ENCODE peak calls at places on chromosomes 2 and 18, in six cellular contexts. I is K562, P is HCT116, X is HepG2, F is GM12878, J is H1. A is an unnamed sample.

GRCh38 chr2:179578171-179578916 is 283.1 kb downstream of the ZNF385B start:
- DNase-seq in I (no peak), P (no peak), X (no peak), F (no peak), J (no peak), A (no peak)

GRCh38 chr2:78035804-78036203 is 513.6 kb upstream of the LRRTM4 start:
- DNase-seq in I (no peak), P (no peak), X (no peak), F (no peak), J (no peak), A (no peak)

GRCh38 chr2:231425811-231426703 is 30.5 kb downstream of the B3GNT7 start:
- DNase-seq in I (no peak), P (no peak), X (no peak), F (no peak), J (peak; percentile 47), A (no peak)

GRCh38 chr2:100832885-100833284 is 12.9 kb downstream of the NPAS2 start:
- DNase-seq in I (no peak), P (no peak), X (no peak), F (no peak), J (no peak), A (no peak)

GRCh38 chr2:28750316-28751101 is 1.1 kb upstream of the PPP1CB start:
- DNase-seq in I (peak; percentile 23), P (no peak), X (no peak), F (no peak), J (no peak), A (no peak)

GRCh38 chr2:217162533-217162932 is 302.7 kb upstream of the TNP1 start:
- DNase-seq in I (peak; percentile 13), P (peak; percentile 43), X (peak; percentile 52), F (no peak), J (no peak), A (no peak)

GRCh38 chr2:134985061-134985460 is 62.2 kb downstream of the MAP3K19 start:
- DNase-seq in I (no peak), P (no peak), X (no peak), F (no peak), J (no peak), A (no peak)

GRCh38 chr2:85273732-85274731 is 53.8 kb downstream of the TGOLN2 start:
- DNase-seq in I (no peak), P (no peak), X (peak; percentile 62), F (no peak), J (no peak), A (no peak)

GRCh38 chr2:112680666-112681101 is 34.9 kb downstream of the SLC20A1 start:
- DNase-seq in I (no peak), P (no peak), X (no peak), F (no peak), J (no peak), A (no peak)

GRCh38 chr2:122032264-122032645 is 276.8 kb downstream of the TSN start:
- DNase-seq in I (no peak), P (no peak), X (no peak), F (no peak), J (no peak), A (no peak)

GRCh38 chr2:230794472-230794871 is 70.3 kb upstream of the ITM2C start:
- DNase-seq in I (no peak), P (no peak), X (no peak), F (no peak), J (no peak), A (peak; percentile 21)

GRCh38 chr2:85727798-85728197 is 26.0 kb upstream of the ATOH8 start:
- DNase-seq in I (no peak), P (no peak), X (no peak), F (no peak), J (no peak), A (no peak)

GRCh38 chr18:33828949-33829348 is 250.9 kb downstream of the ASXL3 start:
- DNase-seq in I (no peak), P (no peak), X (no peak), F (no peak), J (no peak), A (no peak)

GRCh38 chr18:35369126-35369525 is 8.0 kb downstream of the ZNF396 start:
- DNase-seq in I (no peak), P (no peak), X (no peak), F (no peak), J (no peak), A (no peak)

GRCh38 chr2:200039847-200040246 is 84.5 kb downstream of the MAIP1 start:
- DNase-seq in I (no peak), P (no peak), X (no peak), F (no peak), J (no peak), A (no peak)

GRCh38 chr2:172226244-172227061 is 123.8 kb upstream of the DLX2 start:
- DNase-seq in I (peak; percentile 50), P (no peak), X (peak; percentile 63), F (no peak), J (no peak), A (no peak)

GRCh38 chr2:230054079-230054478 is 14.6 kb downstream of the SLC16A14 start:
- DNase-seq in I (no peak), P (no peak), X (no peak), F (no peak), J (no peak), A (no peak)

GRCh38 chr2:166137331-166137730 is 9.5 kb upstream of the SCN1A start:
- DNase-seq in I (no peak), P (no peak), X (no peak), F (no peak), J (no peak), A (no peak)

GRCh38 chr2:109253216-109253615 is 124.2 kb downstream of the SH3RF3 start:
- DNase-seq in I (no peak), P (no peak), X (no peak), F (no peak), J (no peak), A (no peak)

GRCh38 chr2:170524828-170525565 is 190.1 kb upstream of the SP5 start:
- DNase-seq in I (no peak), P (no peak), X (no peak), F (peak; percentile 33), J (no peak), A (no peak)

GRCh38 chr2:96556441-96557330 is 20.1 kb downstream of the ARID5A start:
- DNase-seq in I (no peak), P (peak; percentile 97), X (peak; percentile 99), F (no peak), J (no peak), A (no peak)

GRCh38 chr2:124542932-124543640 is 518.0 kb downstream of the CNTNAP5 start:
- DNase-seq in I (no peak), P (no peak), X (no peak), F (no peak), J (no peak), A (no peak)

GRCh38 chr2:157806426-157806825 is 69.7 kb downstream of the ACVR1 start:
- DNase-seq in I (no peak), P (no peak), X (no peak), F (no peak), J (no peak), A (no peak)

GRCh38 chr2:4937550-4937949 is 754.6 kb upstream of the SOX11 start:
- DNase-seq in I (no peak), P (no peak), X (no peak), F (no peak), J (no peak), A (no peak)

GRCh38 chr2:20611077-20611843 is 39.6 kb downstream of the HS1BP3 start:
- DNase-seq in I (peak; percentile 40), P (no peak), X (peak; percentile 100), F (no peak), J (no peak), A (no peak)

GRCh38 chr18:31983020-31983419 is 35.6 kb upstream of the RNF125 start:
- DNase-seq in I (no peak), P (no peak), X (no peak), F (no peak), J (no peak), A (no peak)

GRCh38 chr2:69335291-69335690 is 51.7 kb downstream of the GFPT1 start:
- DNase-seq in I (no peak), P (no peak), X (no peak), F (no peak), J (no peak), A (no peak)

GRCh38 chr2:238439093-238439849 is 12.5 kb downstream of the ASB1 start:
- DNase-seq in I (no peak), P (peak; percentile 97), X (no peak), F (no peak), J (no peak), A (no peak)

GRCh38 chr18:46917808-46918600 is 602 bp downstream of the KATNAL2 start:
- DNase-seq in I (peak; percentile 29), P (no peak), X (no peak), F (no peak), J (peak; percentile 47), A (peak; percentile 81)

GRCh38 chr2:222423632-222424280 is 587 bp upstream of the SGPP2 start:
- DNase-seq in I (no peak), P (no peak), X (no peak), F (peak; percentile 82), J (no peak), A (no peak)

GRCh38 chr18:2985628-2986027 is 27.3 kb downstream of the LPIN2 start:
- DNase-seq in I (peak; percentile 57), P (peak; percentile 18), X (peak; percentile 50), F (no peak), J (no peak), A (no peak)

DNA sequence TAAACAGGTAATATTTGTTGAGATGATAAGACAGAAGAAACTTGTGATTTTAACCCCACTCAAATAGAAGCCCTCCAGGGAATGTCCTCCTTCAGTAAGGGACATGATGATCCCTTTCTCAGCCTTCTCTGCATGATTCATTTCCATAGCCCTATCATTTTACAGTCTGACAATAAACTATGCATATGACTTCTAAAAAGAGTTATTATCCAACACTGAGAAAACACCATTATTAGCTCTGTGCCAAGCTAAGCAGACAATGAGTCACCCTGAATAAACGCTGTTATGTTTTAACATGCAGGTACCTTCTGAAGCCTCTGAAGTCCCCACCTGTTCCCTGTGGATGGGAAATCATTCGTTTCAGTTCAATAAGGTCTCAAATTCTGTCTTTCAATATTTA is 54.7 kb downstream of the DTNB start:
- DNase-seq in I (no peak), P (peak; percentile 53), X (peak; percentile 84), F (no peak), J (no peak), A (no peak)
- TF ChIP-seq SP1 in I (no peak), P (peak; percentile 44), X (no peak), F (no peak), J (no peak), A (no peak)

GRCh38 chr2:149648282-149649030 is 60.9 kb upstream of the MMADHC start:
- DNase-seq in I (no peak), P (no peak), X (no peak), F (no peak), J (no peak), A (no peak)
- TF ChIP-seq CTCF in I (no peak), P (no peak), X (no peak), F (no peak), J (no peak), A (no peak)

GRCh38 chr2:111050701-111051376 is 69.9 kb upstream of the BCL2L11 start:
- DNase-seq in I (no peak), P (no peak), X (peak; percentile 42), F (peak; percentile 46), J (no peak), A (no peak)
- TF ChIP-seq SP1 in I (no peak), P (no peak), X (no peak), F (no peak), J (no peak), A (no peak)

DNA sequence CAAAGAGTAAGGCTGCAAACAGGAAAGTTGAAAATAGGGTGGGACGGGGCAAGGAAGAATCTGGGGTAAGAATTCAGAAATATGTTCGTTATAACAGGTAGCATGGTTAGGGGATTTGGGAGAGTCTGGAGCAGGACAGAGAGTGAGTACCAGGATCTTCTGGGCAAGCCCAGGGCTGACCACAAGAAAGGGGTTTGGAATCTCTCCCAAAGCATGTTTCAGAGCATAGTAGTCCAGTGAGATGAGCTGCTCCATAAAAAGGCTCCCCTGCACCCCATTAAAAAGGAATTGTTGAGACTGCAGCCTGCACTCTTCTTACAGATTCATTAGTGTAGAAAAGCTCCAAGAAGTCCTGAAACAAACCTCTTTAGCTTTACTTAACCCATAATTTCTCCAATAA is 291.1 kb downstream of the MTX2 start:
- DNase-seq in I (no peak), P (no peak), X (no peak), F (no peak), J (no peak), A (no peak)
- TF ChIP-seq CTCF in I (no peak), P (no peak), X (no peak), F (no peak), J (no peak), A (no peak)